ENCODE peak calls at places on chromosomes 7 and 10, in four cellular contexts. One of them, this sample, is unnamed.

GRCh38 chr7:42161723-42162122 is 75.3 kb downstream of the GLI3 start:
- DNase-seq in HFF-Myc: no peak
- DNase-seq in GM12865: no peak
- DNase-seq in AG04449: no peak
- DNase-seq in this sample: no peak

GRCh38 chr7:21256310-21256877 is 171.5 kb upstream of the SP4 start:
- DNase-seq in GM12865: peak; percentile 68
- DNase-seq in AG04449: no peak
- DNase-seq in HFF-Myc: no peak
- DNase-seq in this sample: peak; percentile 53

GRCh38 chr7:85621286-85621685 is 434.4 kb upstream of the SEMA3D start:
- DNase-seq in AG04449: no peak
- DNase-seq in GM12865: no peak
- DNase-seq in HFF-Myc: no peak
- DNase-seq in this sample: no peak

GRCh38 chr10:24180891-24181290 is 28.0 kb upstream of the KIAA1217 start:
- DNase-seq in HFF-Myc: no peak
- DNase-seq in GM12865: no peak
- DNase-seq in AG04449: no peak
- DNase-seq in this sample: no peak

GRCh38 chr10:108452483-108453060 is 1288.1 kb upstream of the SORCS1 start:
- DNase-seq in AG04449: no peak
- DNase-seq in HFF-Myc: no peak
- DNase-seq in GM12865: no peak
- DNase-seq in this sample: no peak

GRCh38 chr10:126302831-126303230 is 85.4 kb downstream of the ADAM12 start:
- DNase-seq in HFF-Myc: no peak
- DNase-seq in AG04449: no peak
- DNase-seq in GM12865: no peak
- DNase-seq in this sample: no peak

GRCh38 chr7:27576360-27576944 is 86.2 kb downstream of the HIBADH start:
- DNase-seq in GM12865: peak; percentile 39
- DNase-seq in HFF-Myc: peak; percentile 31
- DNase-seq in AG04449: no peak
- DNase-seq in this sample: peak; percentile 62

GRCh38 chr7:119572132-119572531 is 700.8 kb upstream of the KCND2 start:
- DNase-seq in HFF-Myc: no peak
- DNase-seq in GM12865: no peak
- DNase-seq in AG04449: no peak
- DNase-seq in this sample: no peak

GRCh38 chr10:82397859-82398258 is 522.9 kb downstream of the NRG3 start:
- DNase-seq in GM12865: no peak
- DNase-seq in AG04449: no peak
- DNase-seq in HFF-Myc: no peak
- DNase-seq in this sample: no peak

GRCh38 chr7:84669177-84669732 is 474.7 kb upstream of the SEMA3A start:
- DNase-seq in AG04449: no peak
- DNase-seq in HFF-Myc: no peak
- DNase-seq in GM12865: no peak
- DNase-seq in this sample: no peak

GRCh38 chr7:130149575-130150139 is 55.5 kb downstream of the TMEM209 start:
- DNase-seq in AG04449: no peak
- DNase-seq in HFF-Myc: no peak
- DNase-seq in GM12865: peak; percentile 68
- DNase-seq in this sample: peak; percentile 93

GRCh38 chr7:71661671-71662224 is 529.8 kb downstream of the GALNT17 start:
- DNase-seq in HFF-Myc: no peak
- DNase-seq in GM12865: no peak
- DNase-seq in AG04449: no peak
- DNase-seq in this sample: peak; percentile 7

GRCh38 chr10:124343351-124344265 is 75.1 kb downstream of the OAT start:
- DNase-seq in HFF-Myc: no peak
- DNase-seq in GM12865: no peak
- DNase-seq in AG04449: no peak
- DNase-seq in this sample: no peak

GRCh38 chr10:106863549-106863948 is 301.0 kb downstream of the SORCS1 start:
- DNase-seq in AG04449: no peak
- DNase-seq in GM12865: peak; percentile 40
- DNase-seq in HFF-Myc: no peak
- DNase-seq in this sample: no peak

GRCh38 chr10:98758451-98758850 is 311.7 kb upstream of the HPS1 start:
- DNase-seq in AG04449: no peak
- DNase-seq in GM12865: no peak
- DNase-seq in HFF-Myc: no peak
- DNase-seq in this sample: no peak

GRCh38 chr7:39084344-39084743 is 106.6 kb downstream of the POU6F2 start:
- DNase-seq in HFF-Myc: no peak
- DNase-seq in AG04449: no peak
- DNase-seq in GM12865: no peak
- DNase-seq in this sample: no peak

GRCh38 chr7:38105874-38106483 is 72.1 kb upstream of the STARD3NL start:
- DNase-seq in GM12865: peak; percentile 64
- DNase-seq in AG04449: no peak
- DNase-seq in HFF-Myc: peak; percentile 14
- DNase-seq in this sample: peak; percentile 35

GRCh38 chr10:18607979-18608378 is 43.4 kb downstream of the NSUN6 start:
- DNase-seq in HFF-Myc: no peak
- DNase-seq in AG04449: no peak
- DNase-seq in GM12865: no peak
- DNase-seq in this sample: no peak